ENCODE peak calls at places on chromosome 2, in six cellular contexts. D is A549, M is endothelial cell of umbilical vein, Q is HepG2, S is K562, H is GM12878. Z is an unnamed sample.

GRCh38 chr2:20165677-20166509 is 59.0 kb downstream of the SDC1 start:
- DNase-seq in D (no peak), M (no peak), Q (no peak), S (no peak), H (no peak), Z (no peak)

GRCh38 chr2:185391571-185391970 is 347.0 kb upstream of the FSIP2 start:
- DNase-seq in D (no peak), M (no peak), Q (no peak), S (no peak), H (no peak), Z (no peak)

GRCh38 chr2:200373973-200374416 is 67.5 kb downstream of the SPATS2L start:
- DNase-seq in D (no peak), M (no peak), Q (peak; percentile 25), S (no peak), H (peak; percentile 68), Z (no peak)

GRCh38 chr2:151200844-151201243 is 60.8 kb downstream of the RBM43 start:
- DNase-seq in D (no peak), M (no peak), Q (no peak), S (no peak), H (no peak), Z (no peak)

GRCh38 chr2:65316072-65316471 is 88.4 kb downstream of the ACTR2 start:
- DNase-seq in D (no peak), M (no peak), Q (no peak), S (no peak), H (no peak), Z (no peak)

GRCh38 chr2:118112771-118113334 is 24.6 kb downstream of the INSIG2 start:
- DNase-seq in D (peak; percentile 15), M (peak; percentile 93), Q (peak; percentile 52), S (no peak), H (no peak), Z (no peak)

GRCh38 chr2:157055660-157056199 is 201.8 kb upstream of the GALNT5 start:
- DNase-seq in D (no peak), M (peak; percentile 61), Q (peak; percentile 27), S (no peak), H (no peak), Z (peak; percentile 25)

GRCh38 chr2:460861-461260 is 173.0 kb upstream of the ALKAL2 start:
- DNase-seq in D (no peak), M (no peak), Q (no peak), S (no peak), H (no peak), Z (peak; percentile 84)

GRCh38 chr2:240252872-240253511 is 112.5 kb upstream of the OTOS start:
- DNase-seq in D (no peak), M (no peak), Q (no peak), S (no peak), H (no peak), Z (no peak)

GRCh38 chr2:88843651-88844050 is 152.2 kb downstream of the RPIA start:
- DNase-seq in D (no peak), M (no peak), Q (no peak), S (no peak), H (no peak), Z (no peak)

GRCh38 chr2:71824436-71824835 is 323.2 kb downstream of the CYP26B1 start:
- DNase-seq in D (no peak), M (no peak), Q (no peak), S (no peak), H (no peak), Z (no peak)

GRCh38 chr2:207044380-207044779 is 105.1 kb downstream of the CPO start:
- DNase-seq in D (no peak), M (no peak), Q (no peak), S (no peak), H (no peak), Z (no peak)

GRCh38 chr2:79585701-79586428 is 73.0 kb downstream of the CTNNA2 start:
- DNase-seq in D (peak; percentile 3), M (no peak), Q (no peak), S (no peak), H (no peak), Z (no peak)

GRCh38 chr2:144431384-144431783 is 88.5 kb downstream of the ZEB2 start:
- DNase-seq in D (no peak), M (no peak), Q (no peak), S (no peak), H (no peak), Z (no peak)

GRCh38 chr2:98099939-98100743 is 13.2 kb downstream of the VWA3B start:
- DNase-seq in D (no peak), M (no peak), Q (no peak), S (no peak), H (no peak), Z (no peak)

GRCh38 chr2:128715360-128715759 is 396.7 kb upstream of the HS6ST1 start:
- DNase-seq in D (no peak), M (no peak), Q (no peak), S (no peak), H (no peak), Z (no peak)

GRCh38 chr2:129879614-129880180 is 99.8 kb upstream of the RAB6C start:
- DNase-seq in D (no peak), M (no peak), Q (no peak), S (no peak), H (no peak), Z (no peak)

GRCh38 chr2:67463810-67464209 is 66.7 kb downstream of the ETAA1 start:
- DNase-seq in D (no peak), M (peak; percentile 17), Q (no peak), S (no peak), H (no peak), Z (no peak)

DNA sequence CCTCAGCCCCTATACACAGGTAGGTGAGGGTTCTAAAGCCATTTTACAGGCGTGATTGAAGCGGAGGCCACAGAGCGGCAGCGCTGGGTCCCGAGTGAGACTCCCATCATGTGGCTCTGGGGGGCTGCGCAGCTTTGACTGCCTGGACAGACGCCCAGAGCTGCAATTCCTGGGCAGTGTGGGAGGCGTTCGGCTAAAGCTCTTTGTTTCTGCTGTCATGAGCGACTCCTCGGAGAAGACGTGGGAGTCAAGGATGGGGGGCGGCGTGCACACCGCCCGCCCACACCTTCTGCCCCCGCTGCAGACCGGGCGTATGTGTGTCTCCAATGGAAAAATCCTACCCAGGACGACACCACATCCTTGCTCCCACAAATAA is 867 bp upstream of the LBH start:
- DNase-seq in D (no peak), M (peak; percentile 18), Q (no peak), S (peak; percentile 62), H (no peak), Z (no peak)
- TF ChIP-seq CTCF in D (no peak), M (no peak), Q (no peak), S (no peak), H (no peak), Z (no peak)

GRCh38 chr2:205692095-205692494 is 9.8 kb downstream of the NRP2 start:
- DNase-seq in D (no peak), M (no peak), Q (no peak), S (no peak), H (no peak), Z (no peak)
- TF ChIP-seq MAX in D (no peak), M (no peak), Q (no peak), S (no peak), H (no peak), Z (no peak)

GRCh38 chr2:149513461-149513860 is 74.1 kb downstream of the MMADHC start:
- DNase-seq in D (no peak), M (no peak), Q (no peak), S (no peak), H (no peak), Z (no peak)

DNA sequence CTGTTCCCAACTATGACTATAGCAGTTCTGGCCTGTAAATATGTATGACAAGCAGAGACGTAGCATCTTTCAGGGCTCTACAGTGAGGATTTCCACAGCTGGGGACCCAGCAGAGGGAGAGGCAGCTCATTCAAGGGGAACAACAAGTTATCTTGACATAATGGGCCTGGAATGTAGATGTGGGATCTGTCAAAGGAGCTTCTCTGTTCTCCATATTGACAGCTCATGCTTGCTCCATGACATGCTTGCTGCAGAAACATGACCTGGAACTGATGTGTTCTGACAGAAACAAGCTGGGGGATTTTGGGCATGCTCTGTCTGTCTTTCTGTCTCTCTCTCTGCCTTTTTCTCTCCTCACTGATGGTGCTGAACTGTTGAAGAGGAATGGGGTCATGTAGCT is 79.6 kb downstream of the MMADHC start:
- DNase-seq in D (no peak), M (no peak), Q (no peak), S (no peak), H (no peak), Z (no peak)
- TF ChIP-seq MYC in D (no peak), M (no peak), Q (no peak), S (no peak), H (no peak), Z (no peak)

GRCh38 chr2:46989491-46990230 is 74.1 kb upstream of the MCFD2 start:
- DNase-seq in D (no peak), M (no peak), Q (no peak), S (no peak), H (no peak), Z (no peak)
- TF ChIP-seq CTCF in D (no peak), M (no peak), Q (no peak), S (no peak), H (no peak), Z (no peak)

DNA sequence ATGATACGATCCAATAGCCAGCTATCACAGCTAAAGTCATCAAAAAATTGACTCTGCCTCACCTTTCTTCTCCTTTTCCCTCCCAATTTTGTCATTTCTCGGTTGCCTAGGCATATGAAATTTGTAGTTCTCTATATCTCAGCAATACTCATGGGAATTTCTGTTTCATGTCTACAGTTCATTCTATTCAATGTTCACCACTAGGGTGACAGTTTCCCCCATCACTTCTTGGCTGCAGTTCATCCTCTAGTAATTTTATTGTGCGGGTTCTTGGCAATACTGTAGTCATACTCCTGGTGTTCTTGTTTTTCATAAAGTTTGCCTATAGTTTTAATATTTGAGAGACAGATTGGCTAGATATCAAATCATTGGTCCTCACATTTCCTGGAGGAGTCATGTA is 872.2 kb upstream of the ID2 start:
- DNase-seq in D (no peak), M (no peak), Q (no peak), S (no peak), H (no peak), Z (peak; percentile 8)
- TF ChIP-seq MAX in D (no peak), M (no peak), Q (no peak), S (no peak), H (no peak), Z (no peak)

DNA sequence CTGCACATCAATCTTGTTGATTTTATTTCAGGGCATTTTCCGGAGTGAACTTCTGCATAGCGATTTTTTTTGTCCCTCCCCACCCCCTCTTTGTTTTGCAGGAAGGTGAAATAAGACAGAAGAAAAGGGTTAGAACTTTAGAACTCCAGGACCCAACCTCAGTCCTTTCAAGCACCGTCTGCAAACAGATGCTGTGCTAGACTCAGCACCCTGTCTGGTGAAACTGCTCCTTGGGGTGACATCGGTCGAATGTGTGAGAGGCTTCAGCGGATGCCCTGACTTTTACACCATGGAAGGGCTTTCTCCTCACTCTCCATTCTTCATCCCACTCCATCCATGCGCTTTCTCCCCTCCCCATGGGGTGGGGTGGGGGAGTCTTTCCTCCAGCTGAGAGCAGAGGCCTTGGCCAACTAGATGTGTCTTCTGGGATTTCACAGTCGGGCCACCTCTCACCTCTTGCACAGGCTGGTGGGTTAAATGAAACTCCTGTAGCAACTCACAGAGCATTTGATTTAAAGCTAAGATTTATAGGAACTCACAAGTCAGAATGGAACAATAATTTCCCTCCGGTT is 43.3 kb upstream of the EDAR start:
- DNase-seq in D (no peak), M (no peak), Q (no peak), S (no peak), H (no peak), Z (no peak)
- TF ChIP-seq MYC in D (no peak), M (no peak), Q (no peak), S (no peak), H (no peak), Z (no peak)